ENCODE peak calls at places on chromosomes 2 and 18, in four cellular contexts. J is H7, G is DMS153, M is glutamatergic neuron. C is an unnamed sample.

GRCh38 chr2:197028230-197028629 is 101.7 kb upstream of the PGAP1 start:
- DNase-seq in G (no peak), J (no peak), M (no peak), C (peak; percentile 78)

GRCh38 chr2:153986488-153987229 is 114.9 kb downstream of the GALNT13 start:
- DNase-seq in J (no peak), M (no peak), G (no peak), C (no peak)

GRCh38 chr18:48948112-48949050 is 2.4 kb downstream of the SMAD7 start:
- DNase-seq in G (no peak), J (peak; percentile 88), M (peak; percentile 59), C (peak; percentile 84)

GRCh38 chr2:177385151-177385550 is 7.4 kb upstream of the AGPS start:
- DNase-seq in G (no peak), M (no peak), J (no peak), C (no peak)

GRCh38 chr2:69770193-69770702 is 28.3 kb downstream of the ANXA4 start:
- DNase-seq in J (no peak), M (no peak), G (peak; percentile 10), C (peak; percentile 81)

GRCh38 chr2:171608168-171608567 is 79.1 kb upstream of the DYNC1I2 start:
- DNase-seq in G (no peak), M (no peak), J (no peak), C (no peak)

GRCh38 chr18:38076346-38077053 is 510.9 kb upstream of the CELF4 start:
- DNase-seq in J (no peak), M (no peak), G (no peak), C (no peak)

GRCh38 chr18:8952796-8953760 is 149.4 kb upstream of the NDUFV2 start:
- DNase-seq in J (no peak), G (no peak), M (no peak), C (no peak)

GRCh38 chr2:35871672-35872071 is 483.9 kb upstream of the CRIM1 start:
- DNase-seq in G (no peak), J (peak; percentile 13), M (no peak), C (no peak)

GRCh38 chr2:121324601-121325000 is 39.6 kb upstream of the TFCP2L1 start:
- DNase-seq in J (no peak), M (no peak), G (no peak), C (no peak)

GRCh38 chr2:128260239-128261138 is 58.2 kb downstream of the HS6ST1 start:
- DNase-seq in J (peak; percentile 89), G (no peak), M (no peak), C (peak; percentile 98)

C was measured in islet precursor cell.